ENCODE peak calls at places on chromosomes 5 and 9, in seven cellular contexts. V is NCI-H1417; M is NCI-H1930; I is CD4-positive, CD25-positive, alpha-beta regulatory T cell; P is stimulated activated naive B cell treated with anti-CD40 and anti-IgM and Interleukin-4, amounts not matched to agents 10 μg/mL and 1 μg/mL and 100 μg/mL, for 72 hours; A is frontal cortex; O is ureter. J is an unnamed sample.

GRCh38 chr9:124306098-124306735 is 48.5 kb downstream of the NEK6 start:
- DNase-seq in V (no peak), M (no peak), I (no peak), P (no peak), A (no peak), O (no peak), J (no peak)

GRCh38 chr5:77842247-77842646 is 66.1 kb upstream of the TBCA start:
- DNase-seq in V (no peak), M (no peak), I (no peak), P (no peak), A (no peak), O (no peak), J (no peak)

GRCh38 chr5:65012411-65012972 is 243.8 kb downstream of the CWC27 start:
- DNase-seq in V (peak), M (no peak), I (no peak), P (no peak), A (no peak), O (no peak), J (no peak)

GRCh38 chr5:79474416-79475173 is 39.3 kb downstream of the HOMER1 start:
- DNase-seq in V (no peak), M (no peak), I (no peak), P (no peak), A (no peak), O (no peak), J (no peak)

GRCh38 chr9:114070188-114071103 is 7.7 kb downstream of the AMBP start:
- DNase-seq in V (no peak), M (no peak), I (no peak), P (no peak), A (no peak), O (no peak), J (no peak)

GRCh38 chr9:129759804-129760502 is 7.1 kb upstream of the PTGES start:
- DNase-seq in V (no peak), M (no peak), I (no peak), P (no peak), A (no peak), O (no peak), J (no peak)

GRCh38 chr5:180803181-180804128 is 849 bp upstream of the MGAT1 start:
- DNase-seq in V (no peak), M (no peak), I (peak), P (peak), A (peak), O (peak), J (peak)

GRCh38 chr9:89888233-89888632 is 283.4 kb downstream of the GADD45G start:
- DNase-seq in V (no peak), M (no peak), I (no peak), P (no peak), A (no peak), O (peak), J (no peak)

GRCh38 chr9:106075991-106076390 is 381.6 kb downstream of the TMEM38B start:
- DNase-seq in V (no peak), M (no peak), I (no peak), P (no peak), A (no peak), O (no peak), J (no peak)

GRCh38 chr9:134403682-134404301 is 77.5 kb downstream of the RXRA start:
- DNase-seq in V (no peak), M (no peak), I (no peak), P (no peak), A (no peak), O (peak), J (no peak)

GRCh38 chr5:104375345-104375744 is 812.8 kb upstream of the NUDT12 start:
- DNase-seq in V (no peak), M (no peak), I (no peak), P (no peak), A (no peak), O (no peak), J (no peak)

GRCh38 chr9:103731541-103731940 is 362.6 kb upstream of the SMC2 start:
- DNase-seq in V (no peak), M (no peak), I (no peak), P (no peak), A (no peak), O (no peak), J (no peak)

GRCh38 chr9:122816163-122816867 is 12.1 kb downstream of the PDCL start:
- DNase-seq in V (no peak), M (no peak), I (peak), P (no peak), A (no peak), O (no peak), J (no peak)

GRCh38 chr5:108642170-108642906 is 105.4 kb upstream of the FER start:
- DNase-seq in V (peak), M (no peak), I (peak), P (peak), A (peak), O (peak), J (peak)

GRCh38 chr5:66967102-66967501 is 229.5 kb downstream of the CD180 start:
- DNase-seq in V (no peak), M (no peak), I (no peak), P (no peak), A (no peak), O (no peak), J (no peak)

GRCh38 chr9:131259916-131260597 is 16.3 kb downstream of the FAM78A start:
- DNase-seq in V (no peak), M (no peak), I (no peak), P (no peak), A (no peak), O (no peak), J (no peak)

GRCh38 chr5:133741396-133741795 is 129.1 kb upstream of the FSTL4 start:
- DNase-seq in V (no peak), M (no peak), I (no peak), P (no peak), A (no peak), O (no peak), J (no peak)

GRCh38 chr5:131222731-131223130 is 41.1 kb upstream of the CDC42SE2 start:
- DNase-seq in V (no peak), M (no peak), I (no peak), P (no peak), A (no peak), O (no peak), J (no peak)

GRCh38 chr9:134738869-134739659 is 97.5 kb downstream of the COL5A1 start:
- DNase-seq in V (peak), M (no peak), I (no peak), P (no peak), A (peak), O (peak), J (peak)

GRCh38 chr5:104265531-104266130 is 703.0 kb upstream of the NUDT12 start:
- DNase-seq in V (peak), M (no peak), I (no peak), P (no peak), A (no peak), O (no peak), J (no peak)

GRCh38 chr9:135176284-135176683 is 88.8 kb downstream of the OLFM1 start:
- DNase-seq in V (no peak), M (no peak), I (no peak), P (no peak), A (no peak), O (no peak), J (no peak)

GRCh38 chr5:103259705-103260355 is 1.3 kb downstream of the MACIR start:
- DNase-seq in V (peak), M (no peak), I (no peak), P (no peak), A (no peak), O (peak), J (peak)

GRCh38 chr5:173714551-173715428 is 98.3 kb upstream of the BOD1 start:
- DNase-seq in V (no peak), M (no peak), I (no peak), P (no peak), A (no peak), O (no peak), J (no peak)

GRCh38 chr9:93354451-93354850 is 97.0 kb upstream of the FAM120A start:
- DNase-seq in V (no peak), M (no peak), I (no peak), P (no peak), A (no peak), O (no peak), J (no peak)

GRCh38 chr5:75320341-75320740 is 16.7 kb upstream of the HMGCR start:
- DNase-seq in V (no peak), M (no peak), I (no peak), P (no peak), A (no peak), O (no peak), J (no peak)

GRCh38 chr9:113513541-113513940 is 50.0 kb downstream of the RGS3 start:
- DNase-seq in V (no peak), M (no peak), I (no peak), P (no peak), A (no peak), O (no peak), J (no peak)

GRCh38 chr5:40675396-40676133 is 4.2 kb upstream of the PTGER4 start:
- DNase-seq in V (no peak), M (no peak), I (no peak), P (no peak), A (no peak), O (no peak), J (no peak)

GRCh38 chr5:150506571-150507282 is 1.2 kb upstream of the NDST1 start:
- DNase-seq in V (peak), M (no peak), I (no peak), P (no peak), A (no peak), O (no peak), J (no peak)

GRCh38 chr5:133741818-133742355 is 129.5 kb upstream of the FSTL4 start:
- DNase-seq in V (no peak), M (no peak), I (no peak), P (peak), A (no peak), O (no peak), J (no peak)

GRCh38 chr9:76136986-76137385 is 246.5 kb downstream of the PCSK5 start:
- DNase-seq in V (no peak), M (no peak), I (no peak), P (no peak), A (no peak), O (no peak), J (no peak)

GRCh38 chr5:169265888-169266287 is 35.1 kb downstream of the SLIT3 start:
- DNase-seq in V (no peak), M (no peak), I (no peak), P (no peak), A (no peak), O (no peak), J (no peak)